ENCODE peak calls at places on chromosomes 13 and 19, in five cellular contexts. U, K, P, S and G are unnamed samples.

GRCh38 chr13:24272452-24273161 is 36.8 kb upstream of the C1QTNF9 start:
- DNase-seq in U (no peak), K (no peak), P (no peak), S (no peak), G (no peak)

GRCh38 chr13:110581489-110582185 is 20.1 kb upstream of the RAB20 start:
- DNase-seq in U (no peak), K (no peak), P (no peak), S (no peak), G (no peak)

GRCh38 chr13:51048166-51048461 is 63.0 kb downstream of the C13orf42 start:
- DNase-seq in U (no peak), K (no peak), P (no peak), S (no peak), G (no peak)

GRCh38 chr19:7541481-7541824 is 5.9 kb downstream of the PNPLA6 start:
- DNase-seq in U (no peak), K (no peak), P (no peak), S (no peak), G (no peak)

GRCh38 chr13:113046883-113047244 is 58.7 kb upstream of the F7 start:
- DNase-seq in U (peak), K (no peak), P (no peak), S (no peak), G (no peak)

GRCh38 chr19:7744199-7744786 is 3.0 kb downstream of the CD209 start:
- DNase-seq in U (no peak), K (no peak), P (no peak), S (no peak), G (no peak)

GRCh38 chr13:36713842-36714241 is 40.0 kb downstream of the SERTM1 start:
- DNase-seq in U (no peak), K (no peak), P (no peak), S (no peak), G (no peak)

GRCh38 chr13:104372128-104372527 is 1305.9 kb upstream of the SLC10A2 start:
- DNase-seq in U (no peak), K (no peak), P (no peak), S (no peak), G (no peak)

GRCh38 chr13:35804901-35805300 is 326.3 kb downstream of the DCLK1 start:
- DNase-seq in U (no peak), K (no peak), P (no peak), S (no peak), G (no peak)

GRCh38 chr19:53659292-53659691 is 27.5 kb downstream of the DPRX start:
- DNase-seq in U (no peak), K (no peak), P (no peak), S (no peak), G (no peak)

GRCh38 chr19:38514812-38515633 is 81.5 kb downstream of the RYR1 start:
- DNase-seq in U (peak), K (peak), P (no peak), S (peak), G (peak)

GRCh38 chr19:33194884-33195710 is 967 bp downstream of the LRP3 start:
- DNase-seq in U (peak), K (no peak), P (no peak), S (peak), G (no peak)

GRCh38 chr19:15897026-15897737 is 692 bp downstream of the CYP4F2 start:
- DNase-seq in U (no peak), K (no peak), P (no peak), S (no peak), G (peak)

GRCh38 chr19:22286151-22286810 is at the start of gene ZNF729:
- DNase-seq in U (no peak), K (no peak), P (no peak), S (no peak), G (no peak)

GRCh38 chr13:50326746-50327145 is 311.5 kb downstream of the KCNRG start:
- DNase-seq in U (no peak), K (no peak), P (no peak), S (peak), G (no peak)

GRCh38 chr13:94480672-94481145 is 1.2 kb upstream of the DCT start:
- DNase-seq in U (peak), K (no peak), P (no peak), S (peak), G (no peak)

GRCh38 chr13:111177081-111177711 is 62.1 kb downstream of the ARHGEF7 start:
- DNase-seq in U (peak), K (no peak), P (peak), S (no peak), G (peak)

GRCh38 chr13:112700291-112701060 is 10.6 kb downstream of the ATP11A start:
- DNase-seq in U (no peak), K (no peak), P (no peak), S (no peak), G (no peak)

GRCh38 chr19:21765151-21765550 is 2.2 kb downstream of the ZNF100 start:
- DNase-seq in U (no peak), K (no peak), P (no peak), S (no peak), G (no peak)

GRCh38 chr19:52602931-52603330 is 32.8 kb downstream of the ZNF701 start:
- DNase-seq in U (no peak), K (no peak), P (no peak), S (no peak), G (no peak)

GRCh38 chr19:18668744-18669523 is 14.5 kb upstream of the CRTC1 start:
- DNase-seq in U (no peak), K (no peak), P (no peak), S (no peak), G (no peak)

GRCh38 chr13:51371768-51372399 is 32.4 kb downstream of the SERPINE3 start:
- DNase-seq in U (no peak), K (no peak), P (no peak), S (no peak), G (no peak)

GRCh38 chr19:2796659-2797266 is 11.5 kb downstream of the THOP1 start:
- DNase-seq in U (peak), K (no peak), P (no peak), S (no peak), G (no peak)

GRCh38 chr19:9883231-9883758 is 48.2 kb downstream of the PIN1 start:
- DNase-seq in U (no peak), K (no peak), P (peak), S (no peak), G (no peak)

GRCh38 chr19:19211499-19212432 is at the start of gene NCAN:
- DNase-seq in U (no peak), K (no peak), P (no peak), S (no peak), G (peak)

GRCh38 chr13:50320297-50320862 is 305.1 kb downstream of the KCNRG start:
- DNase-seq in U (no peak), K (no peak), P (peak), S (peak), G (no peak)

GRCh38 chr19:17184381-17184841 is 30.7 kb upstream of the USE1 start:
- DNase-seq in U (no peak), K (peak), P (no peak), S (no peak), G (no peak)

GRCh38 chr19:6249296-6249695 is 30.5 kb downstream of the MLLT1 start:
- DNase-seq in U (no peak), K (peak), P (no peak), S (no peak), G (no peak)

GRCh38 chr13:111328111-111328802 is 7.8 kb downstream of the TEX29 start:
- DNase-seq in U (no peak), K (no peak), P (no peak), S (no peak), G (no peak)

GRCh38 chr19:48403606-48404005 is 10.1 kb downstream of the GRIN2D start:
- DNase-seq in U (no peak), K (peak), P (no peak), S (peak), G (no peak)

GRCh38 chr13:27967203-27967735 is 1.8 kb downstream of the CDX2 start:
- DNase-seq in U (no peak), K (no peak), P (peak), S (no peak), G (no peak)

GRCh38 chr13:100544866-100545683 is 43.5 kb downstream of the GGACT start:
- DNase-seq in U (peak), K (no peak), P (no peak), S (no peak), G (no peak)

GRCh38 chr13:45331981-45332830 is 8.8 kb downstream of the TPT1 start:
- DNase-seq in U (no peak), K (no peak), P (no peak), S (peak), G (no peak)